ENCODE peak calls at places on chromosomes 12 and 14, in six cellular contexts. A, D, R, B, C and H are unnamed samples.
A peak's percentile ranks its signal among the peaks of the same experiment; 100 is the strongest.

GRCh38 chr14:76876076-76876475 is 49.9 kb downstream of the LRRC74A start:
- DNase-seq in A (peak; percentile 39), D (peak; percentile 54), R (no peak), B (peak; percentile 69), C (no peak), H (no peak)

GRCh38 chr12:74021937-74022336 is 515.7 kb upstream of the ATXN7L3B start:
- DNase-seq in A (no peak), D (peak; percentile 6), R (no peak), B (peak; percentile 18), C (no peak), H (peak; percentile 73)

GRCh38 chr14:37122288-37122687 is 50.1 kb downstream of the SLC25A21 start:
- DNase-seq in A (no peak), D (no peak), R (no peak), B (no peak), C (no peak), H (no peak)

GRCh38 chr12:121296618-121297476 is at the start of gene CAMKK2:
- DNase-seq in A (peak; percentile 91), D (peak; percentile 92), R (peak; percentile 94), B (peak; percentile 89), C (peak; percentile 90), H (peak; percentile 74)

GRCh38 chr12:117189725-117190209 is 503 bp downstream of the FBXO21 start:
- DNase-seq in A (no peak), D (peak; percentile 62), R (peak; percentile 68), B (peak; percentile 63), C (peak; percentile 59), H (no peak)

GRCh38 chr12:94560416-94561221 is 89.7 kb downstream of the TMCC3 start:
- DNase-seq in A (no peak), D (peak; percentile 62), R (peak; percentile 79), B (peak; percentile 50), C (peak; percentile 83), H (peak; percentile 94)

GRCh38 chr12:96157427-96157826 is 36.7 kb upstream of the ELK3 start:
- DNase-seq in A (no peak), D (no peak), R (no peak), B (no peak), C (no peak), H (no peak)

GRCh38 chr14:100747736-100748135 is 21.0 kb downstream of the DLK1 start:
- DNase-seq in A (no peak), D (no peak), R (peak; percentile 7), B (no peak), C (no peak), H (no peak)

GRCh38 chr12:20604408-20604807 is 90.7 kb upstream of the SLCO1C1 start:
- DNase-seq in A (no peak), D (no peak), R (no peak), B (no peak), C (no peak), H (no peak)

GRCh38 chr14:93004699-93005082 is 81.7 kb downstream of the CHGA start:
- DNase-seq in A (no peak), D (no peak), R (no peak), B (no peak), C (no peak), H (no peak)

GRCh38 chr12:116783503-116784237 is 45.6 kb downstream of the RNFT2 start:
- DNase-seq in A (no peak), D (no peak), R (no peak), B (no peak), C (no peak), H (no peak)

GRCh38 chr12:24595652-24596235 is 353.2 kb downstream of the BCAT1 start:
- DNase-seq in A (no peak), D (peak; percentile 24), R (no peak), B (no peak), C (no peak), H (no peak)

GRCh38 chr12:29024117-29024516 is 125.0 kb upstream of the FAR2 start:
- DNase-seq in A (no peak), D (no peak), R (no peak), B (no peak), C (no peak), H (no peak)

GRCh38 chr14:95531473-95531872 is 3.4 kb upstream of the GLRX5 start:
- DNase-seq in A (no peak), D (no peak), R (no peak), B (no peak), C (no peak), H (peak; percentile 21)

GRCh38 chr12:124705545-124706138 is 138.2 kb upstream of the NCOR2 start:
- DNase-seq in A (no peak), D (no peak), R (peak; percentile 68), B (no peak), C (no peak), H (no peak)

DNA sequence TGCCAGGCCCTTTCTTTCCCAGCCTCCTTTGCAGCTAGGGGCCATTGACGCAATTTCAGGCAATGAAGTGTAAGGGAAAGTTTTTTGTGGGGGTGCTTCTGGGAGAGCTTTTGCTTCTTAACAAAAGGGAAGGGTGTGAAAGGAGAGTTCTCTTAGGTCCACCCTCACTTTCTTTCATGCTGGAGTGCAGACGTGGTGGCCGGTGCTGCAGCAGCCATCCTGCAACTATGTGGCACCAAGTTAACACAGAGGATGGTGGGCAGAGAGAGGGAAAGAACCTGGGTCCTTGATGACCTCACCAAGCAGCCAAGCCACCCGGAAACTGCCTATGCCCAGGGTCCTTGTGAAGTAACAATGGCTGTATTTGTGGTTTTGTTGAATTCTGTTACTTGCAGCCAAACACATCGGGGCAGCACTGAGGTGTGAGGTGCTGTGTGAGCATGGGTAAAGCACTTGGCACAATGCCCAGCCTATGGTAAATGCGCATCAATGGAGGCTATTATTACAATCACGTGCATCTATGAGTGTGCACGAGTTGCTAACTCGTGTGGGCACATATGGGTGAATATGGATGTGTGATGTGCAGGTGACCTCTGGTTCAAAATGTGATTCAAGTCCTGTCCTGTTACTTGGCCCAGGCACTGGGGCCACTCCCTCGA is 122.6 kb downstream of the CALM1 start:
- DNase-seq in A (no peak), D (no peak), R (no peak), B (no peak), C (no peak), H (no peak)
- H3K9me3 ChIP-seq in A (no peaks in the 10 kb centered on the region), D (no peaks in the 10 kb centered on the region), R (no peaks in the 10 kb centered on the region), B (no peaks in the 10 kb centered on the region), C (no peaks in the 10 kb centered on the region), H (no peaks in the 10 kb centered on the region)

GRCh38 chr14:80231732-80232131 is 20.4 kb upstream of the DIO2 start:
- DNase-seq in A (no peak), D (no peak), R (no peak), B (no peak), C (no peak), H (no peak)

GRCh38 chr14:80237142-80237541 is 25.8 kb upstream of the DIO2 start:
- DNase-seq in A (no peak), D (no peak), R (no peak), B (no peak), C (no peak), H (no peak)

GRCh38 chr14:80233489-80233888 is 22.2 kb upstream of the DIO2 start:
- DNase-seq in A (no peak), D (no peak), R (no peak), B (no peak), C (no peak), H (no peak)
- H3K9me3 ChIP-seq in A (peaks cover 3% of the 10 kb centered on the region), D (no peaks in the 10 kb centered on the region), R (peaks cover 6% of the 10 kb centered on the region), B (no peaks in the 10 kb centered on the region), C (peaks cover 17% of the 10 kb centered on the region), H (peaks cover 6% of the 10 kb centered on the region)

GRCh38 chr14:105894125-105894977 is 368.0 kb downstream of the TMEM121 start:
- DNase-seq in A (no peak), D (no peak), R (peak; percentile 47), B (peak; percentile 0), C (peak; percentile 15), H (peak; percentile 34)
- H3K9me3 ChIP-seq in A (no peaks in the 10 kb centered on the region), D (no peaks in the 10 kb centered on the region), R (no peaks in the 10 kb centered on the region), B (no peaks in the 10 kb centered on the region), C (no peaks in the 10 kb centered on the region), H (peaks cover 2% of the 10 kb centered on the region)

DNA sequence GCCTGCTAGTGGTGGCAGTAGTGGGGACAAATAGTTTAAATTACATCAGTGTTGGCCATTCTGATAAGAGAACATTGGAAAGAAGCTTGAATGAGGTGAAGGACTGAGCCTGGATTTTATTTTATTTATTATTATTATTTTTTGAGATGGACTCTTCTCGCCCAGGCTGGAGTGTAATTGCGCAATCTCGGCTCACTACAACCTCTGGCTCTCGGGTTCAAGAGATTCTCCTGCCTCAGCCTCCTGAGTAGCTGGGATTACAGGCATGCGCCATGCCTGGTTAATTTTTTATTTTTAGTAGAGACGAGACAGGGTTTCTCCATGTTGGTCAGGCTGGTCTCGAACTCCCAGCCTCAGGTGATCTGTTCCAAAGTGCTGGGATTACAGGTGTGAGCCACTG is 739.4 kb downstream of the AACS start:
- DNase-seq in A (no peak), D (no peak), R (no peak), B (no peak), C (no peak), H (no peak)
- H3K9me3 ChIP-seq in A (no peaks in the 10 kb centered on the region), D (no peaks in the 10 kb centered on the region), R (no peaks in the 10 kb centered on the region), B (no peaks in the 10 kb centered on the region), C (peaks cover 27% of the 10 kb centered on the region), H (no peaks in the 10 kb centered on the region)

DNA sequence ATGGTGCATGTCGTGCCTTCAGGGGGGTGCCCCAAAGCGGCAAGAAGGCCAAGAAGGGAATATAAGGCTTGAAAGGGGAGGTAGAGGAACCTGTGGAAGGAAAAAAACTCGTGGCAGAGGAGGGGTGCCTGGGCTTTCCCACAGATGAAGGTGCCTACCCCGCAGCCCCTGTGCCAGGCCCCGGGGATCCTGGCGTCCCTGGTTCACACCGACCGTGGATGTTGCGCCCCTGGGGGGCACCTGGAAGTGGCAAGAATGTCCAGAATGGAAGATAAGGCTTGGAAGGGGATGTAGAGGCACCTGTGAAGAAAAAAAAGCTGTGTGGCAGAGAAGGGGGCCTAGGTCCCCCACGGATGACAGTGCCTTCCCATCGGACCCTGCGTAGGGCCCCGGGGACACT is 282.2 kb downstream of the ALG10 start:
- DNase-seq in A (no peak), D (no peak), R (peak; percentile 44), B (no peak), C (no peak), H (no peak)
- H3K9me3 ChIP-seq in A (no peaks in the 10 kb centered on the region), D (peaks cover 4% of the 10 kb centered on the region), R (peaks cover 8% of the 10 kb centered on the region), B (no peaks in the 10 kb centered on the region), C (peaks cover 100% of the 10 kb centered on the region), H (no peaks in the 10 kb centered on the region)

DNA sequence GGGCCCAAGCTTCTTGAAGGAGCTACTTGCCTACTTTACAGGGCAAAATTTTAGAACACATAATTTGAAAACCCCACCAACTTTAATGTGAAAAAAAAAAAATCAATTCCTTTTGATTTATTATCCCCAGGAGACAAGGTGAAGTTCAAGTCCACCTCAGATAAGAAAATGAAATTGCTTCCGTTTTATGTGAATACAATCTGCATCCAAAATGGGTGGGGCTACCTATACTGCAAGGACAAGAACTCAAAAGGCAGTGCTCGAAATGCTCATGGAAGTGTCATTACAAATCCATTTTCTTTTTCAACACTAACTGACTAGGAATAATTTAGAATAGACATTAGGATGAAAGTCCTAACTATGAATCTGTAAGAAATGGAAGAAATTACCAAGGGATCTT is 45.7 kb downstream of the SSPN start:
- DNase-seq in A (no peak), D (no peak), R (no peak), B (no peak), C (no peak), H (no peak)
- H3K9me3 ChIP-seq in A (no peaks in the 10 kb centered on the region), D (no peaks in the 10 kb centered on the region), R (no peaks in the 10 kb centered on the region), B (no peaks in the 10 kb centered on the region), C (no peaks in the 10 kb centered on the region), H (no peaks in the 10 kb centered on the region)

GRCh38 chr14:68300608-68301007 is 481.0 kb downstream of the RAD51B start:
- DNase-seq in A (no peak), D (no peak), R (no peak), B (no peak), C (no peak), H (no peak)
- H3K9me3 ChIP-seq in A (no peaks in the 10 kb centered on the region), D (peaks cover 4% of the 10 kb centered on the region), R (no peaks in the 10 kb centered on the region), B (no peaks in the 10 kb centered on the region), C (no peaks in the 10 kb centered on the region), H (no peaks in the 10 kb centered on the region)